ENCODE peak calls at places on chromosomes 2 and 18, in four cellular contexts. T, O, A and F are unnamed samples.

GRCh38 chr2:69616755-69617154 is 26.8 kb downstream of the AAK1 start:
- DNase-seq in T (no peak), O (peak), A (peak), F (peak)

GRCh38 chr2:219608399-219608964 is 10.8 kb downstream of the STK11IP start:
- DNase-seq in T (no peak), O (no peak), A (no peak), F (no peak)

GRCh38 chr2:10079931-10080535 is at the start of gene CYS1:
- DNase-seq in T (no peak), O (no peak), A (peak), F (no peak)

GRCh38 chr18:70046207-70046606 is 98.5 kb upstream of the CD226 start:
- DNase-seq in T (no peak), O (no peak), A (no peak), F (no peak)

GRCh38 chr2:220955776-220956175 is 616.3 kb downstream of the EPHA4 start:
- DNase-seq in T (no peak), O (no peak), A (no peak), F (no peak)

GRCh38 chr18:3391704-3392466 is 58.1 kb upstream of the TGIF1 start:
- DNase-seq in T (no peak), O (no peak), A (no peak), F (no peak)

GRCh38 chr2:120910956-120911951 is 175.6 kb downstream of the GLI2 start:
- DNase-seq in T (no peak), O (no peak), A (peak), F (no peak)

GRCh38 chr2:238439093-238439849 is 12.5 kb downstream of the ASB1 start:
- DNase-seq in T (peak), O (peak), A (peak), F (peak)

GRCh38 chr18:76306685-76307292 is 188.3 kb downstream of the ZNF516 start:
- DNase-seq in T (no peak), O (no peak), A (no peak), F (no peak)

GRCh38 chr2:99545622-99546021 is 55.8 kb upstream of the REV1 start:
- DNase-seq in T (no peak), O (no peak), A (no peak), F (no peak)